ENCODE peak calls at places on chromosome 13, in four cellular contexts. F, K, W and G are unnamed samples. For H3K4me1 and H3K27me3, the result is how much of the 10 kb centered on the place peaks cover.

GRCh38 chr13:19572280-19572679 is 10.9 kb upstream of the TPTE2 start:
- DNase-seq in F (no peak), K (no peak), W (no peak), G (no peak)

GRCh38 chr13:67134322-67135129 is 95.6 kb downstream of the PCDH9 start:
- DNase-seq in F (no peak), K (no peak), W (no peak), G (no peak)

GRCh38 chr13:53028637-53029121 is at the start of gene OLFM4:
- DNase-seq in F (no peak), K (no peak), W (peak), G (no peak)

GRCh38 chr13:44379885-44380284 is 6.3 kb downstream of the SERP2 start:
- DNase-seq in F (no peak), K (no peak), W (no peak), G (no peak)

GRCh38 chr13:23928985-23929384 is 31.7 kb upstream of the C1QTNF9B start:
- DNase-seq in F (no peak), K (no peak), W (no peak), G (peak)

GRCh38 chr13:39886336-39886735 is 230.9 kb downstream of the COG6 start:
- DNase-seq in F (no peak), K (no peak), W (no peak), G (no peak)

GRCh38 chr13:51620165-51620983 is 36.1 kb downstream of the WDFY2 start:
- DNase-seq in F (peak), K (peak), W (no peak), G (no peak)

GRCh38 chr13:40137400-40137799 is 481.9 kb downstream of the COG6 start:
- DNase-seq in F (no peak), K (peak), W (no peak), G (no peak)

GRCh38 chr13:58960909-58961308 is 1202.8 kb downstream of the DIAPH3 start:
- DNase-seq in F (no peak), K (no peak), W (no peak), G (no peak)

GRCh38 chr13:33262554-33262953 is 23.0 kb downstream of the STARD13 start:
- DNase-seq in F (no peak), K (no peak), W (peak), G (no peak)

GRCh38 chr13:34310539-34310938 is 492.6 kb downstream of the RFC3 start:
- DNase-seq in F (no peak), K (no peak), W (no peak), G (no peak)

GRCh38 chr13:98301721-98302120 is 124.7 kb upstream of the RNF113B start:
- DNase-seq in F (no peak), K (no peak), W (no peak), G (peak)

GRCh38 chr13:48233886-48234488 is 981 bp downstream of the ITM2B start:
- DNase-seq in F (no peak), K (no peak), W (no peak), G (no peak)

GRCh38 chr13:101082441-101082840 is 333.9 kb downstream of the NALCN start:
- DNase-seq in F (no peak), K (no peak), W (no peak), G (no peak)

GRCh38 chr13:44045179-44045562 is 165.5 kb downstream of the LACC1 start:
- DNase-seq in F (no peak), K (no peak), W (no peak), G (no peak)

GRCh38 chr13:32073180-32073864 is 41.7 kb downstream of the FRY start:
- DNase-seq in F (no peak), K (no peak), W (no peak), G (no peak)

GRCh38 chr13:50355797-50356196 is 340.6 kb downstream of the KCNRG start:
- DNase-seq in F (no peak), K (no peak), W (no peak), G (no peak)

GRCh38 chr13:20124303-20124702 is 36.5 kb downstream of the GJA3 start:
- DNase-seq in F (no peak), K (no peak), W (no peak), G (no peak)

GRCh38 chr13:21657538-21657937 is 13.3 kb upstream of the FGF9 start:
- DNase-seq in F (no peak), K (no peak), W (no peak), G (peak)

GRCh38 chr13:51675385-51675784 is 91.1 kb downstream of the WDFY2 start:
- DNase-seq in F (no peak), K (no peak), W (no peak), G (no peak)

GRCh38 chr13:108575430-108575829 is 54.0 kb upstream of the MYO16 start:
- DNase-seq in F (no peak), K (no peak), W (no peak), G (no peak)

GRCh38 chr13:94343243-94343585 is 136.3 kb downstream of the DCT start:
- DNase-seq in F (no peak), K (no peak), W (no peak), G (no peak)

GRCh38 chr13:113639661-113640262 is 18.2 kb downstream of the ATP4B start:
- DNase-seq in F (no peak), K (no peak), W (no peak), G (peak)

GRCh38 chr13:112711528-112712265 is 21.9 kb downstream of the ATP11A start:
- DNase-seq in F (peak), K (peak), W (peak), G (peak)

GRCh38 chr13:80204642-80205041 is 136.3 kb downstream of the SPRY2 start:
- DNase-seq in F (no peak), K (no peak), W (no peak), G (no peak)

GRCh38 chr13:33323766-33324525 is 38.4 kb upstream of the STARD13 start:
- DNase-seq in F (no peak), K (no peak), W (no peak), G (no peak)

GRCh38 chr13:37870489-37870845 is 895 bp upstream of the TRPC4 start:
- DNase-seq in F (no peak), K (no peak), W (no peak), G (no peak)

GRCh38 chr13:46804391-46804815 is 7.4 kb upstream of the ESD start:
- DNase-seq in F (no peak), K (no peak), W (no peak), G (peak)

GRCh38 chr13:73803997-73804396 is 330.2 kb downstream of the KLF12 start:
- DNase-seq in F (no peak), K (no peak), W (no peak), G (no peak)

GRCh38 chr13:51261610-51262249 is 39.5 kb downstream of the FAM124A start:
- DNase-seq in F (no peak), K (no peak), W (no peak), G (no peak)

GRCh38 chr13:39527961-39528720 is 74.9 kb downstream of the LHFPL6 start:
- DNase-seq in F (no peak), K (peak), W (no peak), G (peak)

GRCh38 chr13:27960362-27961226 is 8.5 kb downstream of the CDX2 start:
- DNase-seq in F (no peak), K (no peak), W (peak), G (no peak)

GRCh38 chr13:65836066-65836465 is 1394.1 kb downstream of the PCDH9 start:
- DNase-seq in F (no peak), K (no peak), W (no peak), G (no peak)

GRCh38 chr13:109206616-109207015 is 577.2 kb downstream of the MYO16 start:
- DNase-seq in F (no peak), K (no peak), W (no peak), G (no peak)

GRCh38 chr13:33179463-33179862 is 106.1 kb downstream of the STARD13 start:
- DNase-seq in F (no peak), K (no peak), W (no peak), G (no peak)

GRCh38 chr13:79079351-79079839 is 326.7 kb downstream of the RBM26 start:
- DNase-seq in F (no peak), K (no peak), W (peak), G (no peak)

GRCh38 chr13:111397202-111397880 is 76.9 kb downstream of the TEX29 start:
- DNase-seq in F (no peak), K (no peak), W (no peak), G (peak)

GRCh38 chr13:80438521-80438920 is 97.6 kb upstream of the SPRY2 start:
- DNase-seq in F (no peak), K (no peak), W (no peak), G (no peak)

GRCh38 chr13:98972627-98973026 is 5.2 kb downstream of the DOCK9 start:
- DNase-seq in F (no peak), K (no peak), W (no peak), G (peak)

GRCh38 chr13:104253063-104253680 is 1187.0 kb upstream of the SLC10A2 start:
- DNase-seq in F (no peak), K (no peak), W (no peak), G (peak)
- H3K4me1 ChIP-seq in F (under half), K (under half), W (under half), G (under half)

GRCh38 chr13:30827578-30827925 is 78.5 kb upstream of the MEDAG start:
- DNase-seq in F (no peak), K (no peak), W (no peak), G (no peak)
- H3K27me3 ChIP-seq in F (under half), K (under half), W (under half), G (under half)

DNA sequence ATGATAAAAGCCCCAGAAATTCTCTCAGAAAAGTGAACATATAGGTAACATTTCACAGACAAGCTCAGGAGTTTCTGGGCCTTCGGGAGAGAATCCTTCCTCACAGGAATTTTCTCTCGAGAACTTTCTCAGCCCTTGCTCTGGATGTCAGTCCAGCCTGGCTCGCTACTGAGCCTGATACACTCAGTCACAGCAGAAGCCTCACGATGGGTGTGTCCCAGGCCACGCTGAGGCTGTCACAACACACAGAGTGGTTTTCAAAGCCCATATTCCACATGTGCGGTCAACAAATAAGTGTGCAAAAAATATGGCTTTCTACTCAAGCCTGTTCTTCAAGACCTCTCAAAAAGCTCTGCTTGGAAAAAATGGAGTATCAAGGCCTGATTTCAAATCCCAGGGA is 31.5 kb upstream of the MEDAG start:
- DNase-seq in F (no peak), K (no peak), W (no peak), G (no peak)
- H3K4me1 ChIP-seq in F (under half), K (under half), W (under half), G (under half)

GRCh38 chr13:25375727-25376358 is 4.1 kb downstream of the ATP8A2 start:
- DNase-seq in F (no peak), K (no peak), W (peak), G (peak)

GRCh38 chr13:25377244-25377962 is 5.6 kb downstream of the ATP8A2 start:
- DNase-seq in F (no peak), K (no peak), W (no peak), G (no peak)

GRCh38 chr13:25371158-25371557 is 616 bp upstream of the ATP8A2 start:
- DNase-seq in F (no peak), K (no peak), W (no peak), G (no peak)

GRCh38 chr13:25371608-25372274 is at the start of gene ATP8A2:
- DNase-seq in F (no peak), K (no peak), W (no peak), G (no peak)

GRCh38 chr13:25372275-25373081 is 704 bp downstream of the ATP8A2 start:
- DNase-seq in F (no peak), K (no peak), W (no peak), G (no peak)
- H3K27me3 ChIP-seq in F (under half), K (under half), W (under half), G (under half)

DNA sequence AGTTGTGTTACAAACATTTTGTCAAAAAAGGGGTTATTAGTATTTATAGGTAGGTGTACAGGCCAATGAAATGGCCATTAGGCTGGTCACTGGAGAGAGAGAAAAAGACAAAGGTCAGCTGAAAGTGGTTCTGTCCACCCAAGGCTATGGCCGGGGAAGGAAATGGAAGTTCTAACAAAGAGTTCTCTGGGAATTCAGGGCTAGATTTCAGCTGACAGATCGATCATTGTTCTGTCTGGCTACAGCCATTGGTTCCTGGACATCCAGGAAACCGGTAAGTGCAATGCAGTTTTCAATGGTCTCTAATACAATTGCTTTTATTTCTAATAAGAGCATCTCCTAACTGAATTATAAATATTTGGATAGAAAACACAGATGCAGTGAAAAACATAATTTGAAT is 42.5 kb downstream of the MBNL2 start:
- DNase-seq in F (no peak), K (no peak), W (no peak), G (no peak)
- H3K4me1 ChIP-seq in F (under half), K (half or more), W (under half), G (under half)